ENCODE peak calls at places on chromosome 16, in four cellular contexts. L is GM12878, M is HepG2, X is K562. U is an unnamed sample.
A peak's percentile ranks its signal among the peaks of the same experiment; 100 is the strongest.

GRCh38 chr16:4847774-4848587 is 700 bp downstream of the UBN1 start:
- DNase-seq in L (no peak), M (peak; percentile 29), X (peak; percentile 42), U (no peak)

GRCh38 chr16:15055141-15056053 is 477 bp downstream of the NTAN1 start:
- DNase-seq in L (no peak), X (peak; percentile 27), M (peak; percentile 34), U (peak; percentile 85)

GRCh38 chr16:52549011-52549692 is 2.2 kb upstream of the TOX3 start:
- DNase-seq in M (peak; percentile 75), X (no peak), L (no peak), U (peak; percentile 43)

GRCh38 chr16:84827897-84828296 is 8.1 kb downstream of the CRISPLD2 start:
- DNase-seq in M (no peak), L (no peak), X (no peak), U (no peak)

GRCh38 chr16:57892041-57892440 is 78.9 kb downstream of the CNGB1 start:
- DNase-seq in X (no peak), M (peak; percentile 72), L (no peak), U (no peak)

GRCh38 chr16:80540516-80541305 is at the start of gene DYNLRB2:
- DNase-seq in L (peak; percentile 71), X (peak; percentile 84), M (peak; percentile 83), U (peak; percentile 92)

GRCh38 chr16:89103156-89103555 is 9.5 kb downstream of the ACSF3 start:
- DNase-seq in X (no peak), M (no peak), L (no peak), U (no peak)

GRCh38 chr16:2883027-2883846 is at the start of gene FLYWCH2:
- DNase-seq in M (peak; percentile 91), X (peak; percentile 95), L (peak; percentile 90), U (peak; percentile 92)

GRCh38 chr16:3029499-3030127 is 5.8 kb downstream of the THOC6 start:
- DNase-seq in M (no peak), L (no peak), X (peak; percentile 64), U (no peak)

GRCh38 chr16:73890524-73891500 is 405.8 kb upstream of the PSMD7 start:
- DNase-seq in M (no peak), L (no peak), X (no peak), U (peak; percentile 15)

GRCh38 chr16:49498241-49499017 is 124.8 kb downstream of the C16orf78 start:
- DNase-seq in L (no peak), M (no peak), X (no peak), U (no peak)

GRCh38 chr16:89119661-89120141 is 26.0 kb downstream of the ACSF3 start:
- DNase-seq in L (no peak), X (no peak), M (no peak), U (no peak)

GRCh38 chr16:3999890-4000325 is 116.3 kb downstream of the ADCY9 start:
- DNase-seq in L (no peak), M (no peak), X (no peak), U (no peak)

GRCh38 chr16:8026450-8026849 is 563.9 kb downstream of the TMEM114 start:
- DNase-seq in X (peak; percentile 21), M (no peak), L (no peak), U (no peak)

GRCh38 chr16:22770866-22771265 is 43.1 kb upstream of the HS3ST2 start:
- DNase-seq in M (no peak), L (no peak), X (no peak), U (no peak)

GRCh38 chr16:58654456-58655214 is 25.0 kb upstream of the CNOT1 start:
- DNase-seq in X (no peak), L (no peak), M (peak; percentile 23), U (no peak)

GRCh38 chr16:35252356-35252936 is 1793.0 kb downstream of the TP53TG3F start:
- DNase-seq in X (no peak), M (no peak), L (no peak), U (no peak)

GRCh38 chr16:14132696-14133048 is 61.6 kb downstream of the MRTFB start:
- DNase-seq in X (no peak), L (no peak), M (no peak), U (no peak)

GRCh38 chr16:64094992-64095579 is 1026.8 kb downstream of the CDH11 start:
- DNase-seq in L (no peak), X (no peak), M (no peak), U (no peak)

GRCh38 chr16:69321080-69321479 is 9.3 kb downstream of the PDF start:
- DNase-seq in M (no peak), X (no peak), L (no peak), U (no peak)

GRCh38 chr16:11781773-11782172 is 15.3 kb downstream of the ZC3H7A start:
- DNase-seq in L (peak; percentile 51), M (no peak), X (no peak), U (no peak)

GRCh38 chr16:15404792-15405191 is 9.2 kb downstream of the MPV17L start:
- DNase-seq in X (no peak), M (no peak), L (no peak), U (no peak)

GRCh38 chr16:86662740-86663139 is 84.4 kb downstream of the FOXL1 start:
- DNase-seq in L (no peak), M (no peak), X (no peak), U (no peak)

GRCh38 chr16:16945207-16945606 is 525.6 kb downstream of the XYLT1 start:
- DNase-seq in M (no peak), L (no peak), X (no peak), U (no peak)

GRCh38 chr16:88819126-88819525 is 7.4 kb upstream of the APRT start:
- DNase-seq in L (no peak), X (no peak), M (no peak), U (no peak)

DNA sequence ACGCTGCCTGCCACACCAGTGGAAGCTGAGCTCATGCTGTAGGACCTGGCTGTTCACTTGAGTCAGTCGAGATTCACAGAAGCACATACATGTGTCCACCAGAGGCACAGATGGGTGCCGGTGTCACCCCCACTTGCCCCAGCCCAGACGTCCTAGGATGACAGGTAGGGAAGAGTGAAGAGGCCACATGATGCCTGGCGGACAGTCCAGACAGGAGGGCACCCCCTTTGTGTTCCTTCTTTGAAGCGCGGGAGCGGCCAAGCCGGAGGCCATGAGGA is 8.8 kb downstream of the UBE2I start:
- DNase-seq in X (no peak), L (no peak), M (no peak), U (no peak)
- TF ChIP-seq RFX5 in X (no peak), L (no peak), M (no peak), U (no peak)

GRCh38 chr16:56631197-56631596 is 1.3 kb upstream of the MT1M start:
- DNase-seq in X (no peak), L (no peak), M (no peak), U (no peak)

GRCh38 chr16:56628486-56629035 is 3.0 kb downstream of the MT1E start:
- DNase-seq in X (no peak), M (peak; percentile 26), L (no peak), U (no peak)

GRCh38 chr16:56629531-56629930 is 2.9 kb upstream of the MT1M start:
- DNase-seq in L (no peak), X (no peak), M (no peak), U (no peak)

GRCh38 chr16:56631832-56632159 is 663 bp upstream of the MT1M start:
- DNase-seq in M (no peak), X (no peak), L (no peak), U (no peak)

DNA sequence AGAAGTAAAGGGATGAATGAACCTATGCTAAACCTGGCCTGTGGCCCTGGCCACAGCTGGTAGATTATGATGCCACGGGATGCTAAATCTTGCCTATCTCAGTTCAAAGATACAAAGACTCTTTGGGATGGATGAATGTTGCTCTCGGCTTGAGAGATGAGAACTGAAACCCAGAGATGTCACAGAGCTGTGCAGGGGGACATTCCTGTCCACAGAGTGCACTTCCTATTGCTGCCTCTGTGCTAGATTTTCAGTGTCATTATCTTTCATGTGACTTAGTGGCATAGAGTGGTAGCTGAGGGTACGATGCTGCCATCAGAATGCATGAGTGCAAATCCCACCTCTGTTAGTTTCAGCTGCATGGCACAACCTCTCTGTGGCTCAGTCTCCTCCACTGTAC is 2.3 kb upstream of the MT1M start:
- DNase-seq in M (no peak), L (peak; percentile 59), X (no peak), U (no peak)
- TF ChIP-seq EZH2 in M (no peak), L (no peak), X (no peak), U (no peak)

DNA sequence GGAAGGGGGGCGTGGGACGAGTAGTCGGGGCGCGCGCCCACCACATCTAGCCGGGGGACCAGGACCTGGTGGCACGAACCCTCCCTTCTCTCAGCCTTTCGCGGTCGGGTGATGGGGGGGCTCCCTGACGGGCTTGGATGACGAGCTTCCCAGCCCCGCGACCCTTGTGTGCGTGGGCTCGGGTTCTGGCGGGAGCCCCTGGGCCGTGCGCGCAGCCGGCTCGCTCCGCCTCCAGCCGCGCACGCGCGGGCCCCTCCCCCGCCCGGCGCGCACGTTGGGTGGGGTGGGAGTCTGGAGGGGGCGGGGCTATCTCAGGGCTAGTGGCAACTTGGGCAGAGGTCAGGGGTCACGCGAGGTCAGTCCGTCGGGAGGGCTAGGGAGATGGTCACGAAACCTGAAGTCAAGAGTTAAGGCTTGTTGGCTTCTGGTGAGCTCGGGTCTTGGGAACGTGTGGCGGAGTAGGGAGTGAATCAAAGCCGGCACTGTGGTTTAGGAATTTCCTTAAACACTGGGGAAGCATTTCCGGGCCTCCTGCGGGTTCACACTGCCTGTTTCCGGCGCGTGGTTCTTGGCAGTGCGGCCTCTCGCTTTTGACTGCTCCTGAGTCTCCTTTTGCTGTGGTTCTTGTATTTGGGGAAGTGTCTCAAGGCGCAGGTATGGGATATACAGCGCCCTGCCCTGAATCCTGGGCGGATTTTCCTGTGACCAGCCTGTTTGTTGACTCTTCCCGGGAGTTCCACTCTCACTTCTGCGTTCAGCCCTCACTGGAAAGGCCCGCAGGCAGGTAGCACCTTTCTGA is at the start of gene SRCAP:
- DNase-seq in X (peak; percentile 97), M (peak; percentile 83), L (peak; percentile 44), U (no peak)
- TF ChIP-seq RFX5 in X (peak; percentile 40), M (peak; percentile 37), L (no peak), U (no peak)

GRCh38 chr16:53714080-53715050 is 10.4 kb downstream of the FTO start:
- DNase-seq in M (no peak), X (no peak), L (no peak), U (no peak)
- TF ChIP-seq EZH2 in M (no peak), X (no peak), L (no peak), U (no peak)

DNA sequence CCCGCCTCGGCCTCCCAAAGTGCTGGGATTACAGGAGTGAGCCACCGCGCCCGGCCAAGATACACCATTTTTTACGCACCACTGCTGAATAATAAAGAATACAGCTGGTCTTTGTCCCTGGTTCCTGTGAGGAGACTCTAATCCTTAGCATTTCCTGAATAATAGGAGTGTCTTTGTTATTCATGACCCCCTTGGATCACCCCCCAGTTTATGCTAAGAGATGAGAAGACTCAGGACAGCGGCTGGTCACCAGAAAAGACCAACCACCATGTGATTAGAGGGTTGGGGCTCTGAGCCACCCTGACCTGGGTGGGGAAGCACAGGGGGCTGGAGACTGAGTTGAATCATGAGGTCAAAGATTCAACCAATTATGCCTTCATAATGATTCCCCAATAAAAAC is 17.3 kb downstream of the PHLPP2 start:
- DNase-seq in M (no peak), L (no peak), X (no peak), U (peak; percentile 21)
- TF ChIP-seq RFX5 in M (no peak), L (no peak), X (no peak), U (no peak)

GRCh38 chr16:31568577-31569359 is 41.1 kb downstream of the AHSP start:
- DNase-seq in X (no peak), L (no peak), M (no peak), U (peak; percentile 10)
- TF ChIP-seq EZH2 in X (no peak), L (no peak), M (no peak), U (no peak)

U was measured in H1.